ENCODE peak calls at places on chromosomes 16 and 17, in seven cellular contexts. R is GM04504; H is OCI-M1; T is T-helper 1 cell; W is nephron progenitor cell; K is stimulated activated CD8-positive, alpha-beta memory T cell treated with anti-CD3 and anti-CD28 coated beads, Interleukin-7, amount 100 ng/mL, for 4 hours; Y is body of pancreas. C is an unnamed sample.

GRCh38 chr16:50389900-50390896 is 21.4 kb upstream of the BRD7 start:
- DNase-seq in Y (no peak), R (no peak), K (no peak), T (no peak), W (no peak), H (peak; percentile 14), C (no peak)

GRCh38 chr16:22402191-22402590 is 27.8 kb upstream of the CDR2 start:
- DNase-seq in Y (no peak), K (no peak), T (no peak), R (no peak), H (no peak), W (no peak), C (no peak)

GRCh38 chr16:383326-384020 is 1.7 kb upstream of the PGAP6 start:
- DNase-seq in K (no peak), Y (peak; percentile 90), T (no peak), R (no peak), H (no peak), W (no peak), C (peak; percentile 77)

GRCh38 chr16:86565181-86565631 is 1.4 kb upstream of the FOXC2 start:
- DNase-seq in T (no peak), H (no peak), Y (no peak), R (no peak), W (peak; percentile 32), K (no peak), C (no peak)

GRCh38 chr16:48317614-48318013 is 67.6 kb downstream of the SIAH1 start:
- DNase-seq in W (no peak), T (no peak), R (peak; percentile 46), K (no peak), H (peak; percentile 84), Y (peak; percentile 31), C (no peak)

GRCh38 chr17:58763263-58763662 is 7.6 kb downstream of the PPM1E start:
- DNase-seq in W (no peak), H (no peak), T (no peak), K (no peak), Y (no peak), R (no peak), C (no peak)

GRCh38 chr17:7835818-7836595 is 2.0 kb downstream of the KDM6B start:
- DNase-seq in T (no peak), H (no peak), W (peak; percentile 69), K (no peak), R (peak; percentile 54), Y (peak; percentile 87), C (peak; percentile 15)

GRCh38 chr17:13518271-13519000 is 83.3 kb downstream of the HS3ST3A1 start:
- DNase-seq in Y (no peak), H (peak; percentile 69), R (peak; percentile 60), T (no peak), K (no peak), W (no peak), C (no peak)

GRCh38 chr16:57373117-57373947 is 1.0 kb downstream of the CX3CL1 start:
- DNase-seq in R (no peak), T (no peak), W (no peak), Y (no peak), H (no peak), K (no peak), C (no peak)

GRCh38 chr17:57757735-57758134 is 12.6 kb upstream of the CCDC182 start:
- DNase-seq in Y (no peak), R (no peak), T (no peak), W (no peak), H (no peak), K (no peak), C (no peak)

GRCh38 chr17:49209061-49209571 is 1.3 kb downstream of the GNGT2 start:
- DNase-seq in W (no peak), H (no peak), Y (no peak), K (no peak), R (no peak), T (no peak), C (no peak)

GRCh38 chr17:75985986-75986385 is 6.9 kb downstream of the TEN1 start:
- DNase-seq in Y (no peak), T (no peak), W (no peak), K (no peak), H (no peak), R (no peak), C (no peak)

GRCh38 chr17:37671028-37671812 is 28.0 kb upstream of the DDX52 start:
- DNase-seq in W (no peak), K (no peak), Y (no peak), H (no peak), T (no peak), R (no peak), C (peak; percentile 89)

GRCh38 chr16:57738844-57739243 is 3.3 kb downstream of the KATNB1 start:
- DNase-seq in K (no peak), T (no peak), W (no peak), R (no peak), H (no peak), Y (no peak), C (no peak)

GRCh38 chr16:22664132-22664531 is 149.8 kb upstream of the HS3ST2 start:
- DNase-seq in Y (no peak), R (no peak), H (no peak), K (no peak), W (no peak), T (no peak), C (no peak)

GRCh38 chr17:42774066-42774750 is 959 bp downstream of the VPS25 start:
- DNase-seq in Y (no peak), H (no peak), W (no peak), T (no peak), K (no peak), R (no peak), C (no peak)

GRCh38 chr17:11031787-11032186 is 193.9 kb upstream of the PIRT start:
- DNase-seq in R (no peak), K (no peak), Y (no peak), T (no peak), W (peak; percentile 4), H (peak; percentile 0), C (no peak)

GRCh38 chr17:78241277-78242023 is 10.0 kb downstream of the TMEM235 start:
- DNase-seq in T (no peak), R (no peak), H (peak; percentile 41), W (no peak), K (no peak), Y (no peak), C (no peak)

GRCh38 chr17:67863624-67864247 is 38.4 kb downstream of the BPTF start:
- DNase-seq in W (no peak), K (no peak), T (no peak), Y (no peak), H (no peak), R (no peak), C (no peak)

GRCh38 chr16:2091722-2092620 is 43.7 kb downstream of the PKD1 start:
- DNase-seq in T (no peak), W (no peak), K (no peak), Y (no peak), R (no peak), H (no peak), C (no peak)

GRCh38 chr16:89712476-89712805 is 8.3 kb downstream of the VPS9D1 start:
- DNase-seq in Y (no peak), T (no peak), H (peak; percentile 44), W (no peak), K (no peak), R (no peak), C (no peak)

GRCh38 chr17:78896834-78897638 is 6.0 kb downstream of the CEP295NL start:
- DNase-seq in K (no peak), W (no peak), T (no peak), H (no peak), R (no peak), Y (no peak), C (no peak)

GRCh38 chr16:56882077-56882476 is 17.1 kb downstream of the SLC12A3 start:
- DNase-seq in W (no peak), T (no peak), H (no peak), R (no peak), Y (no peak), K (no peak), C (no peak)

GRCh38 chr17:29163563-29163962 is 16.6 kb downstream of the MYO18A start:
- DNase-seq in H (no peak), W (no peak), Y (no peak), K (no peak), R (no peak), T (no peak), C (no peak)

GRCh38 chr17:66811683-66812054 is 23.2 kb upstream of the CACNG5 start:
- DNase-seq in Y (no peak), W (no peak), H (no peak), K (no peak), R (no peak), T (no peak), C (no peak)

GRCh38 chr17:73956595-73957465 is 246.6 kb upstream of the RPL38 start:
- DNase-seq in Y (peak; percentile 72), K (peak; percentile 2), H (peak; percentile 29), R (no peak), W (peak; percentile 81), T (peak; percentile 46), C (no peak)

GRCh38 chr17:43572368-43572980 is 26.3 kb upstream of the ETV4 start:
- DNase-seq in W (no peak), Y (no peak), H (no peak), T (no peak), K (no peak), R (no peak), C (no peak)

GRCh38 chr16:85711982-85712587 is 23.3 kb upstream of the GINS2 start:
- DNase-seq in H (no peak), Y (no peak), W (no peak), R (no peak), K (no peak), T (no peak), C (no peak)

GRCh38 chr17:77736207-77736600 is 222.3 kb upstream of the TNRC6C start:
- DNase-seq in Y (no peak), K (no peak), W (peak; percentile 22), T (no peak), R (no peak), H (no peak), C (peak; percentile 82)

GRCh38 chr17:8020251-8020650 is 17.8 kb downstream of the GUCY2D start:
- DNase-seq in H (no peak), W (no peak), T (no peak), Y (no peak), R (no peak), K (no peak), C (no peak)

GRCh38 chr17:79617304-79617703 is 6.5 kb upstream of the RBFOX3 start:
- DNase-seq in T (no peak), R (no peak), W (no peak), K (no peak), Y (no peak), H (no peak), C (no peak)

GRCh38 chr17:79993390-79994221 is 42.1 kb downstream of the TBC1D16 start:
- DNase-seq in K (peak; percentile 27), Y (peak; percentile 77), W (peak; percentile 48), T (no peak), R (no peak), H (peak; percentile 40), C (peak; percentile 39)

C was measured in NCI-H2029 treated with DMSO at 0.1 percent for 48 hours.